ENCODE peak calls at places on chromosomes 2 and 18, in four cellular contexts. S is A549, N is right lobe of liver, L is K562. J is an unnamed sample.

GRCh38 chr2:130865401-130865800 is 28.7 kb downstream of the ARHGEF4 start:
- DNase-seq in S (no peak), L (no peak), N (no peak), J (no peak)

GRCh38 chr2:176508374-176508773 is 239.1 kb downstream of the MTX2 start:
- DNase-seq in S (no peak), L (no peak), N (no peak), J (no peak)

GRCh38 chr2:109193807-109194702 is 65.0 kb downstream of the SH3RF3 start:
- DNase-seq in L (no peak), N (peak; percentile 37), S (no peak), J (no peak)

GRCh38 chr2:232568161-232568560 is 17.7 kb downstream of the EIF4E2 start:
- DNase-seq in L (no peak), N (no peak), S (peak; percentile 19), J (no peak)

GRCh38 chr2:129908721-129909373 is 70.6 kb upstream of the RAB6C start:
- DNase-seq in L (no peak), N (no peak), S (no peak), J (no peak)

GRCh38 chr18:45463433-45463832 is 151.8 kb upstream of the SLC14A2 start:
- DNase-seq in L (no peak), S (no peak), N (no peak), J (no peak)

GRCh38 chr18:27707201-27707600 is 469.7 kb downstream of the CDH2 start:
- DNase-seq in S (no peak), L (no peak), N (no peak), J (no peak)

GRCh38 chr2:171571721-171572120 is 49.4 kb downstream of the CYBRD1 start:
- DNase-seq in S (no peak), L (no peak), N (no peak), J (no peak)

GRCh38 chr2:226772389-226773179 is 27.0 kb downstream of the IRS1 start:
- DNase-seq in L (peak; percentile 39), N (no peak), S (no peak), J (no peak)

GRCh38 chr18:6951336-6952090 is 166.1 kb downstream of the LAMA1 start:
- DNase-seq in N (no peak), L (no peak), S (no peak), J (no peak)

GRCh38 chr2:55061534-55062344 is 11.5 kb upstream of the RTN4 start:
- DNase-seq in L (no peak), S (no peak), N (no peak), J (no peak)

GRCh38 chr2:27721335-27721734 is 50.2 kb upstream of the MRPL33 start:
- DNase-seq in S (no peak), L (no peak), N (no peak), J (no peak)
- H3K27ac ChIP-seq in S (peak overlapping the region; percentile 98), L (no peak overlapping the region), N (no peak overlapping the region), J (no peak overlapping the region)

DNA sequence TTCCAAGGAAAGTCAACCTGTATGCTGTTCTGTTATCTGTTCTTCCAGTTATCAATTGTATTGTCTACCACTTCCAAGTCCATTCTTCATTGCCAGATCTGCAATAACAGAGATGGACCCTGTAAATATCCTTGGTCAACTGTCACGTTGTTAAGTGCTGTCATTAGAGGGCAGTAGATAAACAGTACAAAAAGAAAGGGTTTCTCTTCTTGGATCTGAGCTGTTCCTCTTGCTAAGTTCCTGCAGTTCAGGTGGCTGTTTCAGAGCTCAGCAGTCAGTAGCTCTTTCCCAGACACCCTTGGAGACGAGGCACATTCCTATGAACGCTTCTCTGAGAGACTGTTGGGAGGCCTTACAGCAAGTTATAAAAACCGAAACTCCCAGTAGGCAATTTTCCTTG is 957.1 kb upstream of the CHAC2 start:
- DNase-seq in N (no peak), L (no peak), S (peak; percentile 5), J (no peak)
- TF ChIP-seq POLR2A in N (no peak), L (no peak), S (no peak), J (no peak)

GRCh38 chr2:101820519-101820918 is 123.0 kb downstream of the MAP4K4 start:
- DNase-seq in S (no peak), N (no peak), L (peak; percentile 35), J (no peak)
- H3K27ac ChIP-seq in S (no peak overlapping the region), N (no peak overlapping the region), L (peak overlapping the region; percentile 36), J (no peak overlapping the region)

GRCh38 chr2:120223034-120223912 is at the start of gene TMEM185B:
- DNase-seq in L (peak; percentile 96), N (peak; percentile 93), S (peak; percentile 82), J (peak; percentile 91)
- TF ChIP-seq POLR2A in L (peak; percentile 86), N (peak; percentile 70), S (peak; percentile 42), J (no peak)

GRCh38 chr2:86037141-86037794 is 68.4 kb downstream of the POLR1A start:
- DNase-seq in N (no peak), S (no peak), L (no peak), J (peak; percentile 85)
- H3K27ac ChIP-seq in N (peak overlapping the region; percentile 68), S (no peak overlapping the region), L (no peak overlapping the region), J (peak overlapping the region; percentile 70)

J was measured in ovary.